ENCODE peak calls at places on chromosomes 11 and 22, in eight cellular contexts. W is NCI-H1092; F is M059J; N is psoas muscle; Q is stimulated activated CD8-positive, alpha-beta memory T cell treated with anti-CD3 and anti-CD28 coated beads, Interleukin-4, amount 100 ng/mL, for 24 hours; Y is HFFc6; R is lower leg skin; E is GM10248. X is an unnamed sample.

GRCh38 chr22:35548762-35549106 is 8.1 kb downstream of the RASD2 start:
- DNase-seq in W (no peak), E (no peak), N (no peak), R (no peak), F (no peak), Q (no peak), Y (no peak), X (no peak)

GRCh38 chr11:20443596-20443995 is 56.1 kb downstream of the PRMT3 start:
- DNase-seq in R (no peak), Y (peak), F (peak), Q (no peak), W (no peak), E (no peak), N (no peak), X (peak)

GRCh38 chr11:75281469-75282095 is 41.0 kb downstream of the TPBGL start:
- DNase-seq in R (no peak), Q (no peak), F (no peak), E (no peak), Y (no peak), N (peak), W (no peak), X (no peak)

GRCh38 chr22:38652858-38653257 is 3.3 kb downstream of the FAM227A start:
- DNase-seq in W (no peak), Q (no peak), Y (no peak), R (no peak), F (no peak), E (no peak), N (no peak), X (no peak)

GRCh38 chr11:78886616-78887015 is 312.0 kb upstream of the NARS2 start:
- DNase-seq in Q (no peak), W (no peak), E (no peak), Y (no peak), F (no peak), N (no peak), R (no peak), X (no peak)

GRCh38 chr22:20750461-20751184 is 23.3 kb upstream of the SERPIND1 start:
- DNase-seq in Y (peak), N (peak), E (peak), Q (peak), R (peak), F (peak), W (peak), X (peak)

GRCh38 chr11:64916040-64916847 is 765 bp downstream of the ATG2A start:
- DNase-seq in Q (peak), W (no peak), Y (no peak), N (peak), E (peak), F (peak), R (peak), X (no peak)

GRCh38 chr22:19691721-19692341 is 22.5 kb upstream of the SEPTIN5 start:
- DNase-seq in E (no peak), Q (no peak), Y (peak), N (no peak), W (no peak), F (peak), R (no peak), X (no peak)

GRCh38 chr22:40668611-40669390 is 10.5 kb upstream of the MCHR1 start:
- DNase-seq in N (no peak), Y (peak), F (peak), W (no peak), Q (no peak), R (no peak), E (no peak), X (no peak)

GRCh38 chr22:36467042-36467810 is 14.2 kb downstream of the TXN2 start:
- DNase-seq in Y (peak), E (no peak), R (peak), N (peak), W (peak), Q (no peak), F (peak), X (peak)

GRCh38 chr11:122671270-122671906 is 15.9 kb downstream of the UBASH3B start:
- DNase-seq in W (no peak), Q (no peak), R (no peak), E (no peak), Y (no peak), N (no peak), F (no peak), X (no peak)

GRCh38 chr11:121132211-121132976 is 31.4 kb downstream of the TECTA start:
- DNase-seq in Q (no peak), F (peak), W (no peak), N (no peak), Y (peak), R (no peak), E (no peak), X (no peak)

GRCh38 chr11:76445122-76446084 is 585 bp downstream of the EMSY start:
- DNase-seq in Q (peak), Y (peak), E (peak), N (peak), W (peak), R (peak), F (peak), X (peak)

GRCh38 chr11:106625566-106625965 is 392.7 kb downstream of the GUCY1A2 start:
- DNase-seq in Y (no peak), F (no peak), W (no peak), Q (no peak), N (no peak), E (no peak), R (no peak), X (no peak)

GRCh38 chr11:94674005-94674491 is 94.1 kb upstream of the AMOTL1 start:
- DNase-seq in E (no peak), Y (no peak), Q (no peak), W (peak), N (peak), F (no peak), R (no peak), X (peak)

GRCh38 chr11:89436071-89436470 is 55.1 kb downstream of the NOX4 start:
- DNase-seq in W (no peak), Y (peak), E (no peak), R (no peak), N (peak), F (peak), Q (no peak), X (no peak)

GRCh38 chr11:12698049-12698448 is 23.8 kb downstream of the TEAD1 start:
- DNase-seq in N (no peak), Y (no peak), R (no peak), F (no peak), W (no peak), Q (no peak), E (no peak), X (no peak)

GRCh38 chr22:41078975-41079374 is 13.4 kb upstream of the EP300 start:
- DNase-seq in N (no peak), Y (no peak), E (no peak), F (no peak), Q (no peak), R (peak), W (no peak), X (no peak)

GRCh38 chr11:7595016-7595869 is 78.1 kb downstream of the CYB5R2 start:
- DNase-seq in F (no peak), W (no peak), N (no peak), Y (no peak), E (no peak), Q (no peak), R (no peak), X (no peak)

GRCh38 chr22:31637375-31637937 is 24.6 kb downstream of the PISD start:
- DNase-seq in N (no peak), E (peak), F (no peak), Y (no peak), Q (no peak), R (no peak), W (no peak), X (no peak)

GRCh38 chr11:132913886-132914285 is 618.4 kb downstream of the OPCML start:
- DNase-seq in N (no peak), R (no peak), Q (no peak), E (no peak), F (no peak), W (no peak), Y (no peak), X (no peak)

GRCh38 chr11:26719289-26719688 is 2.6 kb downstream of the SLC5A12 start:
- DNase-seq in N (no peak), F (no peak), R (no peak), Q (no peak), Y (no peak), W (no peak), E (no peak), X (no peak)

GRCh38 chr22:38144025-38144405 is 33.5 kb upstream of the BAIAP2L2 start:
- DNase-seq in R (no peak), E (no peak), Q (no peak), F (peak), W (no peak), N (no peak), Y (no peak), X (no peak)

GRCh38 chr11:40787243-40787642 is 672.2 kb downstream of the LRRC4C start:
- DNase-seq in R (no peak), Q (no peak), Y (no peak), N (no peak), W (no peak), E (no peak), F (no peak), X (no peak)

GRCh38 chr22:50317674-50318073 is 9.1 kb downstream of the DENND6B start:
- DNase-seq in W (no peak), Y (no peak), E (no peak), N (no peak), R (no peak), F (no peak), Q (no peak), X (no peak)

GRCh38 chr11:72573380-72573949 is 100.8 kb downstream of the PDE2A start:
- DNase-seq in Q (no peak), E (peak), R (peak), F (peak), W (no peak), Y (peak), N (no peak), X (peak)

GRCh38 chr11:8356216-8356615 is 92.5 kb upstream of the LMO1 start:
- DNase-seq in R (no peak), W (no peak), F (no peak), Y (no peak), E (no peak), Q (no peak), N (no peak), X (no peak)

GRCh38 chr11:37786214-37786755 is 1188.2 kb upstream of the RAG2 start:
- DNase-seq in Y (peak), E (no peak), Q (no peak), W (no peak), R (no peak), N (no peak), F (peak), X (no peak)

GRCh38 chr22:28903719-28904118 is 20.3 kb downstream of the ZNRF3 start:
- DNase-seq in R (peak), N (no peak), E (no peak), Q (no peak), W (no peak), Y (no peak), F (no peak), X (no peak)

X was measured in NCI-H1105.